ENCODE peak calls at places on chromosome 7, in eight cellular contexts. One of them, this sample, is unnamed.

GRCh38 chr7:92560602-92561001 is 29.6 kb downstream of the FAM133B start:
- DNase-seq in HCT116: no peak
- DNase-seq in heart left ventricle: no peak
- DNase-seq in A549: no peak
- DNase-seq in adrenal gland: no peak
- DNase-seq in stomach: no peak
- DNase-seq in spleen: no peak
- DNase-seq in GM12892: no peak
- DNase-seq in this sample: no peak

GRCh38 chr7:25951414-25952276 is 200.4 kb upstream of the NFE2L3 start:
- DNase-seq in spleen: no peak
- DNase-seq in A549: peak
- DNase-seq in adrenal gland: peak
- DNase-seq in GM12892: no peak
- DNase-seq in stomach: no peak
- DNase-seq in heart left ventricle: peak
- DNase-seq in HCT116: no peak
- DNase-seq in this sample: peak

GRCh38 chr7:140364819-140365218 is 33.5 kb downstream of the SLC37A3 start:
- DNase-seq in A549: no peak
- DNase-seq in stomach: no peak
- DNase-seq in HCT116: no peak
- DNase-seq in spleen: no peak
- DNase-seq in GM12892: no peak
- DNase-seq in adrenal gland: no peak
- DNase-seq in heart left ventricle: no peak
- DNase-seq in this sample: no peak

GRCh38 chr7:138934861-138935260 is 46.3 kb downstream of the KIAA1549 start:
- DNase-seq in GM12892: no peak
- DNase-seq in adrenal gland: no peak
- DNase-seq in stomach: no peak
- DNase-seq in spleen: no peak
- DNase-seq in heart left ventricle: no peak
- DNase-seq in A549: no peak
- DNase-seq in HCT116: no peak
- DNase-seq in this sample: no peak

GRCh38 chr7:87982163-87982562 is 48.1 kb downstream of the ADAM22 start:
- DNase-seq in GM12892: no peak
- DNase-seq in adrenal gland: no peak
- DNase-seq in heart left ventricle: no peak
- DNase-seq in A549: no peak
- DNase-seq in HCT116: no peak
- DNase-seq in stomach: no peak
- DNase-seq in spleen: no peak
- DNase-seq in this sample: no peak

GRCh38 chr7:119545118-119545517 is 727.9 kb upstream of the KCND2 start:
- DNase-seq in spleen: no peak
- DNase-seq in stomach: no peak
- DNase-seq in A549: no peak
- DNase-seq in HCT116: peak
- DNase-seq in adrenal gland: no peak
- DNase-seq in heart left ventricle: no peak
- DNase-seq in GM12892: no peak
- DNase-seq in this sample: no peak

GRCh38 chr7:16403475-16403874 is 17.9 kb downstream of the CRPPA start:
- DNase-seq in A549: no peak
- DNase-seq in spleen: no peak
- DNase-seq in stomach: no peak
- DNase-seq in HCT116: no peak
- DNase-seq in heart left ventricle: no peak
- DNase-seq in GM12892: no peak
- DNase-seq in adrenal gland: no peak
- DNase-seq in this sample: no peak

GRCh38 chr7:1667566-1668485 is 2.3 kb upstream of the ELFN1 start:
- DNase-seq in HCT116: no peak
- DNase-seq in stomach: no peak
- DNase-seq in GM12892: peak
- DNase-seq in A549: no peak
- DNase-seq in spleen: peak
- DNase-seq in heart left ventricle: peak
- DNase-seq in adrenal gland: peak
- DNase-seq in this sample: no peak

GRCh38 chr7:8178353-8178752 is 83.6 kb downstream of the ICA1 start:
- DNase-seq in HCT116: no peak
- DNase-seq in GM12892: no peak
- DNase-seq in adrenal gland: no peak
- DNase-seq in stomach: no peak
- DNase-seq in spleen: no peak
- DNase-seq in A549: no peak
- DNase-seq in heart left ventricle: no peak
- DNase-seq in this sample: no peak

GRCh38 chr7:153087498-153087897 is 327.9 kb downstream of the ACTR3B start:
- DNase-seq in HCT116: no peak
- DNase-seq in adrenal gland: no peak
- DNase-seq in heart left ventricle: no peak
- DNase-seq in A549: no peak
- DNase-seq in stomach: no peak
- DNase-seq in GM12892: no peak
- DNase-seq in spleen: no peak
- DNase-seq in this sample: no peak

GRCh38 chr7:6160191-6160623 is 112.2 kb downstream of the CYTH3 start:
- DNase-seq in adrenal gland: peak
- DNase-seq in spleen: no peak
- DNase-seq in stomach: peak
- DNase-seq in heart left ventricle: no peak
- DNase-seq in A549: peak
- DNase-seq in HCT116: no peak
- DNase-seq in GM12892: no peak
- DNase-seq in this sample: no peak

GRCh38 chr7:152520861-152521302 is 85.1 kb upstream of the KMT2C start:
- DNase-seq in stomach: no peak
- DNase-seq in adrenal gland: peak
- DNase-seq in heart left ventricle: no peak
- DNase-seq in A549: no peak
- DNase-seq in GM12892: no peak
- DNase-seq in spleen: no peak
- DNase-seq in HCT116: no peak
- DNase-seq in this sample: no peak

GRCh38 chr7:41346878-41347277 is 356.0 kb downstream of the INHBA start:
- DNase-seq in heart left ventricle: no peak
- DNase-seq in adrenal gland: no peak
- DNase-seq in spleen: no peak
- DNase-seq in HCT116: no peak
- DNase-seq in A549: no peak
- DNase-seq in stomach: no peak
- DNase-seq in GM12892: no peak
- DNase-seq in this sample: no peak

GRCh38 chr7:141012696-141013344 is 1.9 kb downstream of the MRPS33 start:
- DNase-seq in GM12892: no peak
- DNase-seq in spleen: no peak
- DNase-seq in adrenal gland: no peak
- DNase-seq in stomach: no peak
- DNase-seq in heart left ventricle: no peak
- DNase-seq in HCT116: no peak
- DNase-seq in A549: no peak
- DNase-seq in this sample: no peak

GRCh38 chr7:136470179-136470578 is 398.3 kb upstream of the CHRM2 start:
- DNase-seq in stomach: no peak
- DNase-seq in GM12892: no peak
- DNase-seq in adrenal gland: no peak
- DNase-seq in heart left ventricle: no peak
- DNase-seq in spleen: no peak
- DNase-seq in A549: no peak
- DNase-seq in HCT116: no peak
- DNase-seq in this sample: no peak

GRCh38 chr7:102042016-102042656 is 224.7 kb downstream of the CUX1 start:
- DNase-seq in spleen: no peak
- DNase-seq in heart left ventricle: no peak
- DNase-seq in stomach: no peak
- DNase-seq in adrenal gland: no peak
- DNase-seq in HCT116: peak
- DNase-seq in GM12892: no peak
- DNase-seq in A549: peak
- DNase-seq in this sample: no peak

GRCh38 chr7:90625562-90625961 is 29.4 kb downstream of the CDK14 start:
- DNase-seq in spleen: no peak
- DNase-seq in adrenal gland: peak
- DNase-seq in stomach: no peak
- DNase-seq in GM12892: no peak
- DNase-seq in HCT116: no peak
- DNase-seq in heart left ventricle: no peak
- DNase-seq in A549: no peak
- DNase-seq in this sample: no peak

GRCh38 chr7:101535333-101535732 is 93.8 kb downstream of the MYL10 start:
- DNase-seq in heart left ventricle: peak
- DNase-seq in HCT116: no peak
- DNase-seq in adrenal gland: peak
- DNase-seq in stomach: peak
- DNase-seq in A549: no peak
- DNase-seq in GM12892: no peak
- DNase-seq in spleen: no peak
- DNase-seq in this sample: no peak

GRCh38 chr7:142603870-142604448 is 145.3 kb upstream of the PRSS1 start:
- DNase-seq in GM12892: peak
- DNase-seq in adrenal gland: peak
- DNase-seq in A549: peak
- DNase-seq in stomach: peak
- DNase-seq in spleen: no peak
- DNase-seq in heart left ventricle: no peak
- DNase-seq in HCT116: peak
- DNase-seq in this sample: no peak

GRCh38 chr7:106187613-106188350 is 75.7 kb upstream of the SYPL1 start:
- DNase-seq in spleen: no peak
- DNase-seq in HCT116: no peak
- DNase-seq in GM12892: no peak
- DNase-seq in heart left ventricle: no peak
- DNase-seq in A549: no peak
- DNase-seq in stomach: no peak
- DNase-seq in adrenal gland: no peak
- DNase-seq in this sample: no peak

GRCh38 chr7:74379938-74380337 is 73.8 kb upstream of the GTF2IRD1 start:
- DNase-seq in stomach: peak
- DNase-seq in adrenal gland: peak
- DNase-seq in spleen: no peak
- DNase-seq in HCT116: no peak
- DNase-seq in GM12892: no peak
- DNase-seq in A549: no peak
- DNase-seq in heart left ventricle: no peak
- DNase-seq in this sample: no peak
- TF ChIP-seq POLR2A in stomach: no peak
- TF ChIP-seq POLR2A in adrenal gland: no peak
- TF ChIP-seq POLR2A in spleen: no peak
- TF ChIP-seq POLR2A in HCT116: no peak
- TF ChIP-seq POLR2A in GM12892: no peak
- TF ChIP-seq POLR2A in A549: no peak
- TF ChIP-seq POLR2A in heart left ventricle: no peak
- TF ChIP-seq POLR2A in this sample: no peak

GRCh38 chr7:45013465-45013967 is 13.5 kb downstream of the CCM2 start:
- DNase-seq in GM12892: no peak
- DNase-seq in stomach: no peak
- DNase-seq in A549: no peak
- DNase-seq in spleen: no peak
- DNase-seq in heart left ventricle: no peak
- DNase-seq in HCT116: no peak
- DNase-seq in adrenal gland: no peak
- DNase-seq in this sample: no peak
- TF ChIP-seq POLR2A in GM12892: no peak
- TF ChIP-seq POLR2A in stomach: no peak
- TF ChIP-seq POLR2A in A549: no peak
- TF ChIP-seq POLR2A in spleen: no peak
- TF ChIP-seq POLR2A in heart left ventricle: no peak
- TF ChIP-seq POLR2A in HCT116: no peak
- TF ChIP-seq POLR2A in adrenal gland: no peak
- TF ChIP-seq POLR2A in this sample: no peak

GRCh38 chr7:130950054-130950453 is 216.0 kb upstream of the KLF14 start:
- DNase-seq in A549: no peak
- DNase-seq in heart left ventricle: no peak
- DNase-seq in stomach: no peak
- DNase-seq in GM12892: no peak
- DNase-seq in adrenal gland: no peak
- DNase-seq in HCT116: no peak
- DNase-seq in spleen: no peak
- DNase-seq in this sample: no peak

GRCh38 chr7:130952477-130952876 is 218.5 kb upstream of the KLF14 start:
- DNase-seq in adrenal gland: no peak
- DNase-seq in HCT116: no peak
- DNase-seq in heart left ventricle: no peak
- DNase-seq in spleen: no peak
- DNase-seq in A549: no peak
- DNase-seq in stomach: no peak
- DNase-seq in GM12892: no peak
- DNase-seq in this sample: no peak

GRCh38 chr7:130950741-130951140 is 216.7 kb upstream of the KLF14 start:
- DNase-seq in spleen: no peak
- DNase-seq in HCT116: no peak
- DNase-seq in stomach: no peak
- DNase-seq in heart left ventricle: no peak
- DNase-seq in GM12892: no peak
- DNase-seq in adrenal gland: no peak
- DNase-seq in A549: no peak
- DNase-seq in this sample: no peak

GRCh38 chr7:130951976-130952313 is 217.9 kb upstream of the KLF14 start:
- DNase-seq in adrenal gland: no peak
- DNase-seq in spleen: no peak
- DNase-seq in stomach: no peak
- DNase-seq in heart left ventricle: no peak
- DNase-seq in A549: no peak
- DNase-seq in HCT116: no peak
- DNase-seq in GM12892: no peak
- DNase-seq in this sample: no peak

DNA sequence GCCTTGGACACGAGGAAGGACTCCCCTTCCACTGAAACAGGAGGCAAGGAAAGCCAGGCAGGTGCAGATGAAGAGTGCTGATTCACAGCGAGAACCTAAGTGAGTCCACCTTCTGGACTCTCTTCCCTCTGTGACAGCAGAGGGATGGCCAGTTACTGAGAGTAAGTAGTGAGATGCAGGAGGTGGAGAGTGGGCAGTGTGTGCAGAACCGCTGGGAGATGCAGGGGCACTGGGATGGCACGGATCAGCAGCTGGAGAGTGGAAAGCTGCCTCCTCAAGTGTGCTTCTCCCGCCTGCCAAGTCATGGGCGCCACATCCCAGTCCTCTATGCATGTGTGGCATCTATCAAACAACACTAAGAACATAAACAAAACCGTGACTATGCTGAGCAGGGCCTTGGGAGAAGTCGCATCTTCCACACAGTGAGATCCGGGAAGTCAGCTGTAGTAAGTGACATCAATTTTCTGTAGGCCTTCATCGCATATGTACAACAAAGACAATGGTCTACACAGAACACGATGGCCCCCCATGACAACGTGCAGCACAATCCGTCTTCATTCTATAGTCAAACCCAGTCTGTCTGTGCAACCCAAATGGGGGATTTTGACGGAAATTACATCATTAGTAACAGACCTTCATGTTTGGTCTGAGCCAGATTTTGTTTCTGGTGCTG is 217.4 kb upstream of the KLF14 start:
- DNase-seq in HCT116: no peak
- DNase-seq in heart left ventricle: no peak
- DNase-seq in adrenal gland: no peak
- DNase-seq in spleen: no peak
- DNase-seq in GM12892: no peak
- DNase-seq in A549: no peak
- DNase-seq in stomach: no peak
- DNase-seq in this sample: no peak
- TF ChIP-seq POLR2A in HCT116: no peak
- TF ChIP-seq POLR2A in heart left ventricle: no peak
- TF ChIP-seq POLR2A in adrenal gland: no peak
- TF ChIP-seq POLR2A in spleen: no peak
- TF ChIP-seq POLR2A in GM12892: peak
- TF ChIP-seq POLR2A in A549: no peak
- TF ChIP-seq POLR2A in stomach: no peak
- TF ChIP-seq POLR2A in this sample: no peak

GRCh38 chr7:74179935-74180604 is 5.9 kb downstream of the EIF4H start:
- DNase-seq in adrenal gland: no peak
- DNase-seq in spleen: no peak
- DNase-seq in stomach: no peak
- DNase-seq in HCT116: no peak
- DNase-seq in GM12892: no peak
- DNase-seq in heart left ventricle: no peak
- DNase-seq in A549: no peak
- DNase-seq in this sample: no peak
- TF ChIP-seq POLR2A in adrenal gland: no peak
- TF ChIP-seq POLR2A in spleen: no peak
- TF ChIP-seq POLR2A in stomach: no peak
- TF ChIP-seq POLR2A in HCT116: no peak
- TF ChIP-seq POLR2A in GM12892: no peak
- TF ChIP-seq POLR2A in heart left ventricle: no peak
- TF ChIP-seq POLR2A in A549: no peak
- TF ChIP-seq POLR2A in this sample: no peak